ENCODE peak calls at places on chromosomes 1 and 21, in seven cellular contexts. One of them, this sample, is unnamed.

GRCh38 chr1:208149776-208150514 is 94.2 kb downstream of the PLXNA2 start:
- DNase-seq in GM23248: no peak
- DNase-seq in tibial nerve: no peak
- DNase-seq in CD4-positive, alpha-beta memory T cell: no peak
- DNase-seq in retina: peak; percentile 63
- DNase-seq in activated T-helper 1 cell treated with Interleukin-2 at 50 U/mL for 16 hours: no peak
- DNase-seq in ACHN: peak; percentile 35
- DNase-seq in this sample: no peak

GRCh38 chr1:20604678-20605077 is 15.8 kb downstream of the CDA start:
- DNase-seq in ACHN: no peak
- DNase-seq in CD4-positive, alpha-beta memory T cell: no peak
- DNase-seq in tibial nerve: no peak
- DNase-seq in activated T-helper 1 cell treated with Interleukin-2 at 50 U/mL for 16 hours: no peak
- DNase-seq in retina: no peak
- DNase-seq in GM23248: peak; percentile 32
- DNase-seq in this sample: no peak

GRCh38 chr1:102879439-102879993 is 228.8 kb downstream of the COL11A1 start:
- DNase-seq in activated T-helper 1 cell treated with Interleukin-2 at 50 U/mL for 16 hours: no peak
- DNase-seq in tibial nerve: no peak
- DNase-seq in GM23248: peak; percentile 89
- DNase-seq in ACHN: peak; percentile 83
- DNase-seq in retina: no peak
- DNase-seq in CD4-positive, alpha-beta memory T cell: no peak
- DNase-seq in this sample: no peak

GRCh38 chr1:4488018-4488417 is 166.4 kb upstream of the AJAP1 start:
- DNase-seq in retina: no peak
- DNase-seq in activated T-helper 1 cell treated with Interleukin-2 at 50 U/mL for 16 hours: no peak
- DNase-seq in CD4-positive, alpha-beta memory T cell: no peak
- DNase-seq in tibial nerve: no peak
- DNase-seq in ACHN: no peak
- DNase-seq in GM23248: no peak
- DNase-seq in this sample: no peak

GRCh38 chr1:107950434-107950833 is 14.5 kb downstream of the VAV3 start:
- DNase-seq in activated T-helper 1 cell treated with Interleukin-2 at 50 U/mL for 16 hours: no peak
- DNase-seq in tibial nerve: no peak
- DNase-seq in CD4-positive, alpha-beta memory T cell: no peak
- DNase-seq in ACHN: no peak
- DNase-seq in retina: no peak
- DNase-seq in GM23248: no peak
- DNase-seq in this sample: no peak

GRCh38 chr1:183512450-183512849 is 40.2 kb downstream of the SMG7 start:
- DNase-seq in ACHN: no peak
- DNase-seq in GM23248: no peak
- DNase-seq in retina: no peak
- DNase-seq in CD4-positive, alpha-beta memory T cell: no peak
- DNase-seq in tibial nerve: no peak
- DNase-seq in activated T-helper 1 cell treated with Interleukin-2 at 50 U/mL for 16 hours: no peak
- DNase-seq in this sample: no peak

GRCh38 chr1:39158330-39159086 is 46.0 kb upstream of the MACF1 start:
- DNase-seq in activated T-helper 1 cell treated with Interleukin-2 at 50 U/mL for 16 hours: no peak
- DNase-seq in retina: peak; percentile 34
- DNase-seq in GM23248: no peak
- DNase-seq in CD4-positive, alpha-beta memory T cell: no peak
- DNase-seq in tibial nerve: no peak
- DNase-seq in ACHN: peak; percentile 93
- DNase-seq in this sample: no peak

GRCh38 chr1:157968951-157969350 is 24.5 kb upstream of the KIRREL1 start:
- DNase-seq in retina: no peak
- DNase-seq in tibial nerve: no peak
- DNase-seq in ACHN: peak; percentile 57
- DNase-seq in activated T-helper 1 cell treated with Interleukin-2 at 50 U/mL for 16 hours: no peak
- DNase-seq in GM23248: peak; percentile 99
- DNase-seq in CD4-positive, alpha-beta memory T cell: no peak
- DNase-seq in this sample: no peak

GRCh38 chr1:68174173-68175113 is 57.9 kb downstream of the WLS start:
- DNase-seq in activated T-helper 1 cell treated with Interleukin-2 at 50 U/mL for 16 hours: no peak
- DNase-seq in tibial nerve: peak; percentile 36
- DNase-seq in ACHN: peak; percentile 82
- DNase-seq in retina: peak; percentile 14
- DNase-seq in CD4-positive, alpha-beta memory T cell: no peak
- DNase-seq in GM23248: peak; percentile 96
- DNase-seq in this sample: no peak

GRCh38 chr1:236396665-236397043 is 2.6 kb downstream of the EDARADD start:
- DNase-seq in CD4-positive, alpha-beta memory T cell: no peak
- DNase-seq in ACHN: no peak
- DNase-seq in tibial nerve: no peak
- DNase-seq in GM23248: no peak
- DNase-seq in activated T-helper 1 cell treated with Interleukin-2 at 50 U/mL for 16 hours: no peak
- DNase-seq in retina: no peak
- DNase-seq in this sample: no peak

GRCh38 chr1:31381394-31382287 is 8.8 kb upstream of the FABP3 start:
- DNase-seq in retina: no peak
- DNase-seq in CD4-positive, alpha-beta memory T cell: no peak
- DNase-seq in GM23248: peak; percentile 45
- DNase-seq in ACHN: no peak
- DNase-seq in activated T-helper 1 cell treated with Interleukin-2 at 50 U/mL for 16 hours: no peak
- DNase-seq in tibial nerve: no peak
- DNase-seq in this sample: no peak

GRCh38 chr1:159068877-159069276 is 7.7 kb downstream of the AIM2 start:
- DNase-seq in ACHN: no peak
- DNase-seq in GM23248: peak; percentile 64
- DNase-seq in retina: no peak
- DNase-seq in CD4-positive, alpha-beta memory T cell: no peak
- DNase-seq in tibial nerve: no peak
- DNase-seq in activated T-helper 1 cell treated with Interleukin-2 at 50 U/mL for 16 hours: no peak
- DNase-seq in this sample: no peak

GRCh38 chr1:5850503-5850902 is 141.7 kb downstream of the NPHP4 start:
- DNase-seq in activated T-helper 1 cell treated with Interleukin-2 at 50 U/mL for 16 hours: no peak
- DNase-seq in CD4-positive, alpha-beta memory T cell: no peak
- DNase-seq in GM23248: no peak
- DNase-seq in tibial nerve: no peak
- DNase-seq in ACHN: no peak
- DNase-seq in retina: no peak
- DNase-seq in this sample: no peak

GRCh38 chr1:26923711-26924110 is 2.2 kb downstream of the NUDC start:
- DNase-seq in CD4-positive, alpha-beta memory T cell: no peak
- DNase-seq in activated T-helper 1 cell treated with Interleukin-2 at 50 U/mL for 16 hours: no peak
- DNase-seq in GM23248: peak; percentile 46
- DNase-seq in ACHN: no peak
- DNase-seq in retina: no peak
- DNase-seq in tibial nerve: no peak
- DNase-seq in this sample: no peak

GRCh38 chr1:234683856-234684632 is 74.1 kb upstream of the IRF2BP2 start:
- DNase-seq in ACHN: peak; percentile 17
- DNase-seq in CD4-positive, alpha-beta memory T cell: no peak
- DNase-seq in GM23248: peak; percentile 89
- DNase-seq in tibial nerve: peak; percentile 67
- DNase-seq in activated T-helper 1 cell treated with Interleukin-2 at 50 U/mL for 16 hours: no peak
- DNase-seq in retina: no peak
- DNase-seq in this sample: no peak

GRCh38 chr1:30915491-30916230 is 7.1 kb upstream of the SDC3 start:
- DNase-seq in CD4-positive, alpha-beta memory T cell: no peak
- DNase-seq in tibial nerve: no peak
- DNase-seq in activated T-helper 1 cell treated with Interleukin-2 at 50 U/mL for 16 hours: no peak
- DNase-seq in retina: no peak
- DNase-seq in ACHN: no peak
- DNase-seq in GM23248: no peak
- DNase-seq in this sample: no peak

GRCh38 chr1:195328102-195328501 is 1280.1 kb downstream of the KCNT2 start:
- DNase-seq in activated T-helper 1 cell treated with Interleukin-2 at 50 U/mL for 16 hours: no peak
- DNase-seq in CD4-positive, alpha-beta memory T cell: no peak
- DNase-seq in retina: no peak
- DNase-seq in tibial nerve: no peak
- DNase-seq in ACHN: no peak
- DNase-seq in GM23248: peak; percentile 51
- DNase-seq in this sample: no peak

GRCh38 chr1:98704474-98704873 is 43.0 kb downstream of the SNX7 start:
- DNase-seq in tibial nerve: no peak
- DNase-seq in ACHN: no peak
- DNase-seq in GM23248: peak; percentile 2
- DNase-seq in activated T-helper 1 cell treated with Interleukin-2 at 50 U/mL for 16 hours: no peak
- DNase-seq in CD4-positive, alpha-beta memory T cell: no peak
- DNase-seq in retina: no peak
- DNase-seq in this sample: no peak

GRCh38 chr21:44253832-44254700 is 7.6 kb downstream of the DNMT3L start:
- DNase-seq in activated T-helper 1 cell treated with Interleukin-2 at 50 U/mL for 16 hours: no peak
- DNase-seq in GM23248: no peak
- DNase-seq in tibial nerve: no peak
- DNase-seq in retina: no peak
- DNase-seq in CD4-positive, alpha-beta memory T cell: no peak
- DNase-seq in ACHN: no peak
- DNase-seq in this sample: peak; percentile 49

GRCh38 chr1:46174448-46175231 is at the start of gene TSPAN1:
- DNase-seq in GM23248: peak; percentile 86
- DNase-seq in activated T-helper 1 cell treated with Interleukin-2 at 50 U/mL for 16 hours: no peak
- DNase-seq in retina: no peak
- DNase-seq in CD4-positive, alpha-beta memory T cell: no peak
- DNase-seq in tibial nerve: no peak
- DNase-seq in ACHN: no peak
- DNase-seq in this sample: no peak

GRCh38 chr1:9825101-9826074 is 1.6 kb upstream of the CLSTN1 start:
- DNase-seq in activated T-helper 1 cell treated with Interleukin-2 at 50 U/mL for 16 hours: peak; percentile 13
- DNase-seq in retina: peak; percentile 56
- DNase-seq in ACHN: peak; percentile 92
- DNase-seq in CD4-positive, alpha-beta memory T cell: peak; percentile 33
- DNase-seq in tibial nerve: no peak
- DNase-seq in GM23248: peak; percentile 87
- DNase-seq in this sample: no peak

GRCh38 chr1:224392411-224393249 is 36.0 kb downstream of the CNIH4 start:
- DNase-seq in ACHN: no peak
- DNase-seq in retina: no peak
- DNase-seq in GM23248: peak; percentile 23
- DNase-seq in CD4-positive, alpha-beta memory T cell: no peak
- DNase-seq in tibial nerve: no peak
- DNase-seq in activated T-helper 1 cell treated with Interleukin-2 at 50 U/mL for 16 hours: no peak
- DNase-seq in this sample: no peak

GRCh38 chr1:6359568-6360496 is 33.7 kb downstream of the ACOT7 start:
- DNase-seq in activated T-helper 1 cell treated with Interleukin-2 at 50 U/mL for 16 hours: peak; percentile 22
- DNase-seq in ACHN: peak; percentile 59
- DNase-seq in retina: peak; percentile 41
- DNase-seq in CD4-positive, alpha-beta memory T cell: peak; percentile 57
- DNase-seq in GM23248: peak; percentile 65
- DNase-seq in tibial nerve: no peak
- DNase-seq in this sample: peak; percentile 87

This sample was measured in MM.1S.